ENCODE peak calls at places on chromosomes 1 and 21, in ten cellular contexts. S is cerebellar cortex; H is mesothelial cell of epicardium; Q is fibroblast of pulmonary artery; W is heart left ventricle; A is HEK293T; Z is CD8-positive, alpha-beta T cell; F is left ventricle myocardium inferior; X is SJSA1; G is iPS DF 19.7. V is an unnamed sample.

GRCh38 chr1:84164156-84164555 is 20.1 kb downstream of the PRKACB start:
- DNase-seq in S (peak; percentile 77), H (no peak), Q (peak; percentile 48), W (no peak), A (no peak), Z (no peak), F (no peak), X (no peak), G (no peak), V (no peak)

GRCh38 chr1:153608089-153608672 is 4.8 kb downstream of the S100A16 start:
- DNase-seq in S (no peak), H (no peak), Q (no peak), W (no peak), A (no peak), Z (no peak), F (no peak), X (peak; percentile 25), G (no peak), V (no peak)

GRCh38 chr1:53763911-53764310 is 24.9 kb upstream of the GLIS1 start:
- DNase-seq in S (no peak), H (no peak), Q (no peak), W (no peak), A (no peak), Z (no peak), F (no peak), X (no peak), G (no peak), V (no peak)

GRCh38 chr1:67748630-67749029 is 63.6 kb downstream of the GADD45A start:
- DNase-seq in S (no peak), H (no peak), Q (peak; percentile 81), W (no peak), A (no peak), Z (no peak), F (no peak), X (peak; percentile 55), G (no peak), V (no peak)

GRCh38 chr1:94063379-94063778 is 57.6 kb downstream of the ABCA4 start:
- DNase-seq in S (no peak), H (no peak), Q (peak; percentile 84), W (no peak), A (peak; percentile 43), Z (no peak), F (peak; percentile 52), X (peak; percentile 39), G (no peak), V (no peak)

GRCh38 chr1:205220421-205220820 is 7.3 kb upstream of the TMCC2 start:
- DNase-seq in S (no peak), H (no peak), Q (no peak), W (no peak), A (no peak), Z (no peak), F (no peak), X (no peak), G (no peak), V (no peak)

GRCh38 chr21:16587671-16588379 is 858.0 kb downstream of the USP25 start:
- DNase-seq in S (no peak), H (no peak), Q (peak; percentile 87), W (no peak), A (no peak), Z (no peak), F (no peak), X (no peak), G (no peak), V (no peak)

GRCh38 chr1:8789314-8790214 is 27.9 kb downstream of the RERE start:
- DNase-seq in S (no peak), H (no peak), Q (no peak), W (no peak), A (no peak), Z (no peak), F (no peak), X (no peak), G (no peak), V (no peak)

V was measured in Jurkat, Clone E6-1.